ENCODE peak calls at places on chromosomes 16 and 17, in six cellular contexts. C is OCI-LY7, U is ovary, X is IMR-90, G is fibroblast of the aortic adventitia, R is WTC11. K is an unnamed sample.

GRCh38 chr17:50056961-50057330 is 1.0 kb downstream of the ITGA3 start:
- DNase-seq in C (no peak), U (no peak), X (peak), G (no peak), R (peak), K (no peak)

GRCh38 chr16:1181715-1182671 is 29.1 kb downstream of the CACNA1H start:
- DNase-seq in C (no peak), U (peak), X (peak), G (peak), R (no peak), K (no peak)

GRCh38 chr17:17103160-17103559 is 60.9 kb downstream of the MPRIP start:
- DNase-seq in C (no peak), U (no peak), X (no peak), G (no peak), R (no peak), K (no peak)

GRCh38 chr16:12323007-12323699 is 346.6 kb downstream of the SNX29 start:
- DNase-seq in C (peak), U (no peak), X (no peak), G (no peak), R (no peak), K (no peak)

GRCh38 chr16:5633845-5634440 is 536.3 kb upstream of the EEF2KMT start:
- DNase-seq in C (peak), U (no peak), X (peak), G (no peak), R (no peak), K (no peak)

GRCh38 chr17:47119746-47120520 is 69.2 kb downstream of the CDC27 start:
- DNase-seq in C (no peak), U (no peak), X (peak), G (peak), R (no peak), K (no peak)

GRCh38 chr17:49327835-49328784 is 33.9 kb downstream of the ZNF652 start:
- DNase-seq in C (peak), U (no peak), X (peak), G (peak), R (no peak), K (no peak)

GRCh38 chr16:55494994-55495421 is 13.9 kb upstream of the LPCAT2 start:
- DNase-seq in C (no peak), U (no peak), X (peak), G (peak), R (no peak), K (no peak)

GRCh38 chr17:37506678-37507077 is 17.0 kb downstream of the DUSP14 start:
- DNase-seq in C (peak), U (no peak), X (peak), G (no peak), R (peak), K (peak)

GRCh38 chr17:45584092-45585036 is 93.8 kb upstream of the PLEKHM1 start:
- DNase-seq in C (peak), U (peak), X (peak), G (peak), R (peak), K (peak)

GRCh38 chr16:14485131-14485551 is 144.9 kb downstream of the PARN start:
- DNase-seq in C (no peak), U (no peak), X (peak), G (peak), R (no peak), K (no peak)

GRCh38 chr17:280901-281300 is 71.7 kb downstream of the RPH3AL start:
- DNase-seq in C (no peak), U (peak), X (no peak), G (no peak), R (no peak), K (no peak)

GRCh38 chr17:44254696-44255095 is 13.2 kb downstream of the SLC4A1 start:
- DNase-seq in C (no peak), U (no peak), X (no peak), G (no peak), R (no peak), K (no peak)

GRCh38 chr17:68329331-68329730 is 38.0 kb downstream of the ARSG start:
- DNase-seq in C (no peak), U (no peak), X (no peak), G (no peak), R (no peak), K (no peak)

GRCh38 chr16:72922714-72923113 is 125.2 kb downstream of the ZFHX3 start:
- DNase-seq in C (no peak), U (no peak), X (no peak), G (no peak), R (no peak), K (no peak)

GRCh38 chr17:65817951-65818350 is 256.5 kb upstream of the AXIN2 start:
- DNase-seq in C (no peak), U (no peak), X (no peak), G (no peak), R (no peak), K (no peak)

GRCh38 chr17:65824901-65825300 is 263.5 kb upstream of the AXIN2 start:
- DNase-seq in C (no peak), U (no peak), X (no peak), G (peak), R (no peak), K (no peak)

GRCh38 chr17:65819810-65820209 is 258.4 kb upstream of the AXIN2 start:
- DNase-seq in C (no peak), U (no peak), X (no peak), G (no peak), R (no peak), K (no peak)

GRCh38 chr17:65820306-65820705 is 258.9 kb upstream of the AXIN2 start:
- DNase-seq in C (no peak), U (no peak), X (no peak), G (no peak), R (no peak), K (no peak)

DNA sequence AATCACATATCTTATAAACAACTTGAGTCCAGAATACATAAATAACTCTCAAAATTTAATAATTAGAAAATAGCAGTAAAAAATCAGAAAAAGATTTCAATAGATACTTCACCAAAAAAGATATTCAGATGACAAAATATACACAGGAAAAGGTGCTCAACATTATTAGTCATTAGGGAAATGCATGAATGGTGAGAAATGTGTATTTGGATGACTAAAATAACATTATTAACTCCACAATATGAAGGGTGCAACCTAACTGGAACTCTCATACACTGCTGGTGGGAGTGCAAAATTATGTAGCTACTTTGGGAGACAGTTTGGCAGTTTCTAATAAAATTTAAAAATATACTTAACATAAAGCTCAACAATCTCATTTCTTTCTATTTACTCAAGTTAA is 262.3 kb upstream of the AXIN2 start:
- DNase-seq in C (no peak), U (no peak), X (no peak), G (no peak), R (no peak), K (no peak)
- TF ChIP-seq CTCF in C (no peak), U (no peak), X (no peak), G (no peak), R (no peak), K (no peak)

GRCh38 chr16:81633147-81633619 is 145.9 kb upstream of the PLCG2 start:
- DNase-seq in C (no peak), U (no peak), X (no peak), G (no peak), R (peak), K (no peak)
- TF ChIP-seq CTCF in C (no peak), U (no peak), X (no peak), G (no peak), R (peak), K (peak)

DNA sequence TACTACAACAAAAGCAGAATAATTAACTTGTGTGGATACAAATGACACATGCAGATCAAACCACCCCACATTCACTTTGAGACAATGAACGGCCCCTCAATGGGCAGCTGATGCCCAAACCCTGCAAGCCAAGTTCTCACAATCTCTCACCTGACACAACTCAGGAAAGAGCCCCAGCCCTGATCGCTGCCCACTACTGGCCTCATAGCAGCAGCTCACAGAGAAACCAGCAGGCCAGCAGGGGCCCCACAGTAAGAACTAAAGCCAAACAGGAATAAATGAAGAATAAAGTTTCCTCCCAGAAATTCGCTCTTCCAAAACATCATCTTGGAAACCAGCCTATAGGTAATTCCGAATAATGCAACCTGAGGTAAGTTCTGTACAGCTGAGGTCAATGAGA is 7.7 kb downstream of the AKTIP start:
- DNase-seq in C (no peak), U (no peak), X (no peak), G (no peak), R (peak), K (no peak)
- TF ChIP-seq CTCF in C (peak), U (no peak), X (no peak), G (no peak), R (no peak), K (no peak)

DNA sequence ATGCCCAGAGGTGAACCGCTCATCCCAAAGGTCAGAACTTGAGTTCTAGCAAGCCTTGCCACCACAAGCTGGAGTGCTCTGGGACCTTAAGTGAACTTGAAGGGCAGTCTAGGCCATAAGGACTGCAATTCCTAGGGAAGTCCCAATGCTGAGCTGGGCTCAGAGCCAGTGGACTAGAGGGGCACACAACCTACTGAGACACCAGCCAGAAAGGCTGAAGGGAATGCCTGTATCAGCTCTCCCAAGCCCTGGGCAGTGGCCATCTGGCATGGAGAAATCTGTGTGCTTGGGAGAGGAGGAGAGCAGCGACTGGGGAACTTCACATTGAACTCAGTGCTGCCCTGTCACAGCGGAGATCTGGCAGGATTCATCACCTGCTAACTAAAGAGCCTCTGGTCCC is 201.3 kb downstream of the CEP112 start:
- DNase-seq in C (no peak), U (no peak), X (no peak), G (no peak), R (no peak), K (no peak)
- TF ChIP-seq CTCF in C (no peak), U (no peak), X (no peak), G (no peak), R (no peak), K (no peak)

DNA sequence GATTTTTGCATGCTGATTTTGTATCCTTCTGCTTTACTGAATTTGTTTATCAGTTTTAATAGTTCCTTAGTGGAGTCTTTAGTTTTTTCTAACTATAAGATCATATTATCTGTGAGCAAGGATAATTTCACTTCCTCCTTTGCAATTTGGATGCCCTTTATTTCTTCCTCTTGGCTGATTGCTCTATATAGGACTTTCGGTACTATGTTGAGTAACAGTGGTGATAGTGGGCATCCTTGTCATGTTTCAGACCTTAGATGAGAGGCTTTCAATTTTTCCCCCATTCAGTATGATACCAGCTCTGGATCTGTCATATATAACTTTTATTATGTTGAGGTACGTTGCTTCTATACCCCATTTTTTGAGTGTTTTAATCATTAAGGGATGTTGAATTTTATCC is 224.5 kb upstream of the CNTNAP4 start:
- DNase-seq in C (no peak), U (no peak), X (no peak), G (no peak), R (no peak), K (no peak)
- TF ChIP-seq CTCF in C (no peak), U (no peak), X (no peak), G (no peak), R (no peak), K (no peak)